ENCODE peak calls at places on chromosomes 7 and 10, in ten cellular contexts. One of them, this sample, is unnamed.

GRCh38 chr10:30359373-30360206 is 10.5 kb upstream of the MTPAP start:
- DNase-seq in HCT116: peak; percentile 82
- DNase-seq in body of pancreas: peak; percentile 84
- DNase-seq in IMR-90: peak; percentile 43
- DNase-seq in Peyer's patch: peak; percentile 85
- DNase-seq in adrenal gland: peak; percentile 70
- DNase-seq in tibial nerve: no peak
- DNase-seq in heart left ventricle: peak; percentile 77
- DNase-seq in right lobe of liver: no peak
- DNase-seq in ovary: no peak
- DNase-seq in this sample: peak; percentile 66

GRCh38 chr10:50325449-50326188 is 74.3 kb upstream of the ASAH2 start:
- DNase-seq in Peyer's patch: peak; percentile 53
- DNase-seq in tibial nerve: peak; percentile 16
- DNase-seq in right lobe of liver: no peak
- DNase-seq in adrenal gland: peak; percentile 53
- DNase-seq in HCT116: peak; percentile 41
- DNase-seq in body of pancreas: peak; percentile 22
- DNase-seq in IMR-90: peak; percentile 98
- DNase-seq in ovary: peak; percentile 23
- DNase-seq in heart left ventricle: no peak
- DNase-seq in this sample: peak; percentile 52

GRCh38 chr10:124419635-124420034 is 912 bp upstream of the OAT start:
- DNase-seq in IMR-90: no peak
- DNase-seq in HCT116: no peak
- DNase-seq in adrenal gland: peak; percentile 30
- DNase-seq in body of pancreas: no peak
- DNase-seq in ovary: no peak
- DNase-seq in heart left ventricle: no peak
- DNase-seq in right lobe of liver: no peak
- DNase-seq in tibial nerve: no peak
- DNase-seq in Peyer's patch: no peak
- DNase-seq in this sample: peak; percentile 23

GRCh38 chr10:96587255-96588059 is 645 bp upstream of the TM9SF3 start:
- DNase-seq in heart left ventricle: no peak
- DNase-seq in ovary: peak; percentile 73
- DNase-seq in HCT116: peak; percentile 48
- DNase-seq in adrenal gland: peak; percentile 87
- DNase-seq in IMR-90: peak; percentile 83
- DNase-seq in body of pancreas: peak; percentile 76
- DNase-seq in tibial nerve: peak; percentile 27
- DNase-seq in right lobe of liver: peak; percentile 83
- DNase-seq in Peyer's patch: peak; percentile 82
- DNase-seq in this sample: peak; percentile 66

GRCh38 chr7:108083980-108084379 is 46.2 kb downstream of the LAMB4 start:
- DNase-seq in ovary: no peak
- DNase-seq in IMR-90: peak; percentile 41
- DNase-seq in right lobe of liver: no peak
- DNase-seq in Peyer's patch: no peak
- DNase-seq in body of pancreas: no peak
- DNase-seq in adrenal gland: no peak
- DNase-seq in HCT116: no peak
- DNase-seq in tibial nerve: no peak
- DNase-seq in heart left ventricle: no peak
- DNase-seq in this sample: no peak

GRCh38 chr10:106213493-106213892 is 951.0 kb downstream of the SORCS1 start:
- DNase-seq in right lobe of liver: no peak
- DNase-seq in ovary: no peak
- DNase-seq in HCT116: no peak
- DNase-seq in IMR-90: no peak
- DNase-seq in Peyer's patch: no peak
- DNase-seq in heart left ventricle: no peak
- DNase-seq in body of pancreas: no peak
- DNase-seq in adrenal gland: no peak
- DNase-seq in tibial nerve: no peak
- DNase-seq in this sample: no peak

GRCh38 chr10:88465765-88466164 is 117.4 kb downstream of the RNLS start:
- DNase-seq in tibial nerve: no peak
- DNase-seq in IMR-90: no peak
- DNase-seq in ovary: no peak
- DNase-seq in heart left ventricle: no peak
- DNase-seq in adrenal gland: no peak
- DNase-seq in body of pancreas: no peak
- DNase-seq in HCT116: no peak
- DNase-seq in Peyer's patch: no peak
- DNase-seq in right lobe of liver: no peak
- DNase-seq in this sample: no peak

GRCh38 chr10:133327651-133328357 is 8.9 kb downstream of the CALY start:
- DNase-seq in HCT116: no peak
- DNase-seq in right lobe of liver: no peak
- DNase-seq in Peyer's patch: no peak
- DNase-seq in ovary: no peak
- DNase-seq in body of pancreas: no peak
- DNase-seq in adrenal gland: no peak
- DNase-seq in tibial nerve: no peak
- DNase-seq in IMR-90: peak; percentile 27
- DNase-seq in heart left ventricle: no peak
- DNase-seq in this sample: no peak

GRCh38 chr10:89421018-89421476 is 6.7 kb downstream of the IFIT5 start:
- DNase-seq in adrenal gland: no peak
- DNase-seq in ovary: no peak
- DNase-seq in IMR-90: no peak
- DNase-seq in right lobe of liver: no peak
- DNase-seq in tibial nerve: no peak
- DNase-seq in HCT116: no peak
- DNase-seq in heart left ventricle: no peak
- DNase-seq in body of pancreas: no peak
- DNase-seq in Peyer's patch: no peak
- DNase-seq in this sample: no peak

GRCh38 chr10:42876945-42877344 is 94.3 kb downstream of the BMS1 start:
- DNase-seq in body of pancreas: no peak
- DNase-seq in adrenal gland: no peak
- DNase-seq in IMR-90: no peak
- DNase-seq in right lobe of liver: no peak
- DNase-seq in heart left ventricle: no peak
- DNase-seq in tibial nerve: no peak
- DNase-seq in ovary: no peak
- DNase-seq in Peyer's patch: no peak
- DNase-seq in HCT116: no peak
- DNase-seq in this sample: no peak

GRCh38 chr10:12130237-12130872 is 878 bp downstream of the SEC61A2 start:
- DNase-seq in right lobe of liver: no peak
- DNase-seq in IMR-90: peak; percentile 73
- DNase-seq in HCT116: peak; percentile 64
- DNase-seq in ovary: peak; percentile 13
- DNase-seq in tibial nerve: no peak
- DNase-seq in Peyer's patch: peak; percentile 58
- DNase-seq in body of pancreas: no peak
- DNase-seq in heart left ventricle: no peak
- DNase-seq in adrenal gland: peak; percentile 37
- DNase-seq in this sample: no peak

GRCh38 chr7:142800699-142801260 is 30.0 kb downstream of the PRSS2 start:
- DNase-seq in body of pancreas: no peak
- DNase-seq in Peyer's patch: no peak
- DNase-seq in HCT116: no peak
- DNase-seq in tibial nerve: no peak
- DNase-seq in adrenal gland: no peak
- DNase-seq in IMR-90: no peak
- DNase-seq in right lobe of liver: no peak
- DNase-seq in heart left ventricle: no peak
- DNase-seq in ovary: no peak
- DNase-seq in this sample: no peak
- H3K27ac ChIP-seq in body of pancreas: no peak overlapping the region
- H3K27ac ChIP-seq in Peyer's patch: peak overlapping the region; percentile 96
- H3K27ac ChIP-seq in HCT116: no peak overlapping the region
- H3K27ac ChIP-seq in tibial nerve: peak overlapping the region; percentile 82
- H3K27ac ChIP-seq in adrenal gland: no peak overlapping the region
- H3K27ac ChIP-seq in IMR-90: no peak overlapping the region
- H3K27ac ChIP-seq in right lobe of liver: no peak overlapping the region
- H3K27ac ChIP-seq in heart left ventricle: no peak overlapping the region
- H3K27ac ChIP-seq in ovary: no peak overlapping the region
- H3K27ac ChIP-seq in this sample: no peak overlapping the region

GRCh38 chr10:60944910-60945297 is 919 bp upstream of the RHOBTB1 start:
- DNase-seq in heart left ventricle: no peak
- DNase-seq in right lobe of liver: no peak
- DNase-seq in body of pancreas: no peak
- DNase-seq in HCT116: no peak
- DNase-seq in IMR-90: no peak
- DNase-seq in tibial nerve: no peak
- DNase-seq in adrenal gland: no peak
- DNase-seq in Peyer's patch: no peak
- DNase-seq in ovary: no peak
- DNase-seq in this sample: no peak

GRCh38 chr10:60944159-60944909 is at the start of gene RHOBTB1:
- DNase-seq in Peyer's patch: peak; percentile 83
- DNase-seq in IMR-90: peak; percentile 83
- DNase-seq in body of pancreas: peak; percentile 85
- DNase-seq in adrenal gland: peak; percentile 85
- DNase-seq in right lobe of liver: peak; percentile 79
- DNase-seq in HCT116: no peak
- DNase-seq in tibial nerve: peak; percentile 36
- DNase-seq in heart left ventricle: peak; percentile 88
- DNase-seq in ovary: peak; percentile 77
- DNase-seq in this sample: peak; percentile 82

GRCh38 chr10:60942604-60943269 is 1.2 kb downstream of the RHOBTB1 start:
- DNase-seq in adrenal gland: peak; percentile 66
- DNase-seq in tibial nerve: no peak
- DNase-seq in body of pancreas: peak; percentile 44
- DNase-seq in Peyer's patch: peak; percentile 82
- DNase-seq in heart left ventricle: peak; percentile 71
- DNase-seq in right lobe of liver: peak; percentile 61
- DNase-seq in ovary: peak; percentile 58
- DNase-seq in HCT116: no peak
- DNase-seq in IMR-90: peak; percentile 31
- DNase-seq in this sample: peak; percentile 37

GRCh38 chr10:60942134-60942533 is 1.9 kb downstream of the RHOBTB1 start:
- DNase-seq in tibial nerve: no peak
- DNase-seq in body of pancreas: no peak
- DNase-seq in ovary: no peak
- DNase-seq in HCT116: no peak
- DNase-seq in Peyer's patch: no peak
- DNase-seq in adrenal gland: no peak
- DNase-seq in IMR-90: no peak
- DNase-seq in heart left ventricle: no peak
- DNase-seq in right lobe of liver: no peak
- DNase-seq in this sample: no peak

GRCh38 chr10:60943372-60944158 is 420 bp downstream of the RHOBTB1 start:
- DNase-seq in body of pancreas: peak; percentile 72
- DNase-seq in HCT116: peak; percentile 3
- DNase-seq in tibial nerve: peak; percentile 26
- DNase-seq in heart left ventricle: peak; percentile 85
- DNase-seq in Peyer's patch: peak; percentile 70
- DNase-seq in right lobe of liver: peak; percentile 67
- DNase-seq in ovary: peak; percentile 72
- DNase-seq in adrenal gland: peak; percentile 74
- DNase-seq in IMR-90: peak; percentile 40
- DNase-seq in this sample: peak; percentile 66
- TF ChIP-seq POLR2A in body of pancreas: no peak
- TF ChIP-seq POLR2A in HCT116: no peak
- TF ChIP-seq POLR2A in tibial nerve: no peak
- TF ChIP-seq POLR2A in heart left ventricle: no peak
- TF ChIP-seq POLR2A in Peyer's patch: peak; percentile 10
- TF ChIP-seq POLR2A in right lobe of liver: no peak
- TF ChIP-seq POLR2A in ovary: peak; percentile 18
- TF ChIP-seq POLR2A in adrenal gland: no peak
- TF ChIP-seq POLR2A in IMR-90: peak; percentile 35
- TF ChIP-seq POLR2A in this sample: no peak

GRCh38 chr10:69883256-69883655 is 81.5 kb downstream of the COL13A1 start:
- DNase-seq in right lobe of liver: peak; percentile 77
- DNase-seq in ovary: no peak
- DNase-seq in heart left ventricle: peak; percentile 10
- DNase-seq in tibial nerve: no peak
- DNase-seq in HCT116: no peak
- DNase-seq in IMR-90: no peak
- DNase-seq in body of pancreas: no peak
- DNase-seq in Peyer's patch: peak; percentile 66
- DNase-seq in adrenal gland: no peak
- DNase-seq in this sample: peak; percentile 37

GRCh38 chr10:69881202-69881601 is 79.5 kb downstream of the COL13A1 start:
- DNase-seq in right lobe of liver: no peak
- DNase-seq in IMR-90: no peak
- DNase-seq in heart left ventricle: no peak
- DNase-seq in ovary: no peak
- DNase-seq in adrenal gland: no peak
- DNase-seq in body of pancreas: no peak
- DNase-seq in Peyer's patch: no peak
- DNase-seq in tibial nerve: no peak
- DNase-seq in HCT116: no peak
- DNase-seq in this sample: no peak

GRCh38 chr10:69883680-69884375 is 82.1 kb downstream of the COL13A1 start:
- DNase-seq in IMR-90: no peak
- DNase-seq in ovary: no peak
- DNase-seq in heart left ventricle: peak; percentile 28
- DNase-seq in HCT116: no peak
- DNase-seq in body of pancreas: no peak
- DNase-seq in adrenal gland: no peak
- DNase-seq in right lobe of liver: no peak
- DNase-seq in tibial nerve: no peak
- DNase-seq in Peyer's patch: no peak
- DNase-seq in this sample: no peak

GRCh38 chr10:69885379-69886156 is 83.9 kb downstream of the COL13A1 start:
- DNase-seq in HCT116: no peak
- DNase-seq in adrenal gland: no peak
- DNase-seq in ovary: no peak
- DNase-seq in IMR-90: peak; percentile 15
- DNase-seq in right lobe of liver: no peak
- DNase-seq in body of pancreas: no peak
- DNase-seq in heart left ventricle: no peak
- DNase-seq in Peyer's patch: no peak
- DNase-seq in tibial nerve: no peak
- DNase-seq in this sample: no peak

GRCh38 chr10:69884686-69885085 is 83.0 kb downstream of the COL13A1 start:
- DNase-seq in adrenal gland: no peak
- DNase-seq in Peyer's patch: no peak
- DNase-seq in HCT116: no peak
- DNase-seq in ovary: no peak
- DNase-seq in body of pancreas: no peak
- DNase-seq in IMR-90: no peak
- DNase-seq in heart left ventricle: no peak
- DNase-seq in right lobe of liver: no peak
- DNase-seq in tibial nerve: no peak
- DNase-seq in this sample: no peak
- H3K27ac ChIP-seq in adrenal gland: no peak overlapping the region
- H3K27ac ChIP-seq in Peyer's patch: no peak overlapping the region
- H3K27ac ChIP-seq in HCT116: no peak overlapping the region
- H3K27ac ChIP-seq in ovary: no peak overlapping the region
- H3K27ac ChIP-seq in body of pancreas: no peak overlapping the region
- H3K27ac ChIP-seq in IMR-90: no peak overlapping the region
- H3K27ac ChIP-seq in heart left ventricle: no peak overlapping the region
- H3K27ac ChIP-seq in right lobe of liver: no peak overlapping the region
- H3K27ac ChIP-seq in tibial nerve: no peak overlapping the region
- H3K27ac ChIP-seq in this sample: no peak overlapping the region

DNA sequence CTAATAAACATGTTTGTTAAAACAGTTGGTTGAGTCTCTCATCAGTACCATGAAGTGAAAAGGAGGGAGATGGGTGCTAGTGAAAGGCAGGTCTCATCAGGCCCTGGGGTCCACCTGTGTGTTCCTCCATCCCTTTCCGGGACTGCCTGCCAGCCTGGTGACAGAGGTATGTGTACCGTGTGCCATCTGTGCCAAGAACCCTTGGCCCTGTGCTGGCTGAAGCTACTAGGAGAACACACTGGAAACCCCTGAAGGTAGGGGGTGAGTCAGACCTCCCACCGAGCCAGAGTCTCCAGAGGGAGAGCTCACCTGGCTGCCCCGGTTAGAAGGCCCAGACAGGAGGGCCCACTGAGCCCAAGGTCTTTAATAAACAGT is 2.3 kb downstream of the DDIT4 start:
- DNase-seq in HCT116: peak; percentile 79
- DNase-seq in adrenal gland: peak; percentile 70
- DNase-seq in ovary: peak; percentile 56
- DNase-seq in right lobe of liver: peak; percentile 90
- DNase-seq in Peyer's patch: peak; percentile 66
- DNase-seq in heart left ventricle: no peak
- DNase-seq in tibial nerve: no peak
- DNase-seq in body of pancreas: peak; percentile 93
- DNase-seq in IMR-90: no peak
- DNase-seq in this sample: peak; percentile 81
- TF ChIP-seq POLR2A in HCT116: no peak
- TF ChIP-seq POLR2A in adrenal gland: peak; percentile 32
- TF ChIP-seq POLR2A in ovary: no peak
- TF ChIP-seq POLR2A in right lobe of liver: peak; percentile 64
- TF ChIP-seq POLR2A in Peyer's patch: no peak
- TF ChIP-seq POLR2A in heart left ventricle: no peak
- TF ChIP-seq POLR2A in tibial nerve: peak; percentile 29
- TF ChIP-seq POLR2A in body of pancreas: peak; percentile 55
- TF ChIP-seq POLR2A in IMR-90: no peak
- TF ChIP-seq POLR2A in this sample: no peak